ENCODE peak calls at places on chromosomes 16 and 17, in seven cellular contexts. J is keratinocyte; U is ovary; S is naive thymus-derived CD4-positive, alpha-beta T cell; T is lower lobe of right lung; I is breast epithelium; E is neuronal stem cell. R is an unnamed sample.

GRCh38 chr17:12537436-12537835 is 128.3 kb upstream of the MYOCD start:
- DNase-seq in J (no peak), U (no peak), S (no peak), T (no peak), I (no peak), E (no peak), R (no peak)

GRCh38 chr17:37476431-37477130 is 13.1 kb upstream of the DUSP14 start:
- DNase-seq in J (no peak), U (no peak), S (no peak), T (no peak), I (no peak), E (no peak), R (no peak)

GRCh38 chr17:82704886-82705285 is 6.4 kb upstream of the RAB40B start:
- DNase-seq in J (no peak), U (no peak), S (no peak), T (no peak), I (no peak), E (no peak), R (no peak)

GRCh38 chr16:27284865-27285675 is 16.5 kb upstream of the NSMCE1 start:
- DNase-seq in J (no peak), U (no peak), S (no peak), T (no peak), I (no peak), E (no peak), R (no peak)

GRCh38 chr17:43917016-43917347 is 9.6 kb upstream of the MPP2 start:
- DNase-seq in J (no peak), U (no peak), S (no peak), T (no peak), I (no peak), E (no peak), R (no peak)

GRCh38 chr16:27579086-27579980 is 29.4 kb downstream of the KATNIP start:
- DNase-seq in J (peak; percentile 23), U (no peak), S (no peak), T (no peak), I (no peak), E (no peak), R (peak; percentile 40)

GRCh38 chr17:33090806-33091205 is 99.2 kb downstream of the SPACA3 start:
- DNase-seq in J (no peak), U (no peak), S (no peak), T (no peak), I (no peak), E (no peak), R (no peak)

GRCh38 chr16:89197633-89198416 is 2.5 kb downstream of the SLC22A31 start:
- DNase-seq in J (no peak), U (no peak), S (no peak), T (peak; percentile 44), I (no peak), E (no peak), R (no peak)

GRCh38 chr16:57658130-57658877 is 9.8 kb upstream of the ADGRG3 start:
- DNase-seq in J (no peak), U (no peak), S (no peak), T (no peak), I (no peak), E (no peak), R (no peak)

GRCh38 chr16:50731989-50732589 is 9.8 kb upstream of the CYLD start:
- DNase-seq in J (no peak), U (no peak), S (no peak), T (no peak), I (no peak), E (no peak), R (no peak)

GRCh38 chr17:48052956-48053757 is 5.0 kb downstream of the NFE2L1 start:
- DNase-seq in J (no peak), U (peak; percentile 81), S (no peak), T (peak; percentile 59), I (no peak), E (no peak), R (peak; percentile 55)

GRCh38 chr16:49951568-49952195 is 73.3 kb upstream of the CNEP1R1 start:
- DNase-seq in J (no peak), U (no peak), S (no peak), T (no peak), I (no peak), E (no peak), R (no peak)

GRCh38 chr16:50360033-50360778 is 8.6 kb downstream of the BRD7 start:
- DNase-seq in J (peak; percentile 21), U (no peak), S (no peak), T (no peak), I (no peak), E (no peak), R (no peak)

GRCh38 chr16:58121132-58121531 is 8.0 kb downstream of the CFAP20 start:
- DNase-seq in J (no peak), U (no peak), S (no peak), T (no peak), I (no peak), E (no peak), R (no peak)

GRCh38 chr17:38798614-38799500 is 499 bp downstream of the PIP4K2B start:
- DNase-seq in J (no peak), U (no peak), S (no peak), T (peak; percentile 70), I (peak; percentile 54), E (peak; percentile 17), R (no peak)

GRCh38 chr17:13941781-13942180 is 127.5 kb upstream of the COX10 start:
- DNase-seq in J (no peak), U (no peak), S (no peak), T (no peak), I (no peak), E (no peak), R (no peak)

GRCh38 chr17:28743243-28744103 is at the start of gene TRAF4:
- DNase-seq in J (no peak), U (peak; percentile 73), S (peak; percentile 73), T (peak; percentile 89), I (peak; percentile 81), E (peak; percentile 85), R (peak; percentile 76)

GRCh38 chr16:30724641-30725464 is 23.4 kb upstream of the PHKG2 start:
- DNase-seq in J (no peak), U (peak; percentile 73), S (no peak), T (peak; percentile 72), I (no peak), E (no peak), R (peak; percentile 57)

GRCh38 chr16:30725465-30725792 is 22.8 kb upstream of the PHKG2 start:
- DNase-seq in J (no peak), U (no peak), S (no peak), T (no peak), I (no peak), E (no peak), R (no peak)

GRCh38 chr16:30722916-30723315 is 23.9 kb downstream of the SRCAP start:
- DNase-seq in J (no peak), U (no peak), S (no peak), T (no peak), I (no peak), E (no peak), R (no peak)

GRCh38 chr16:30722443-30722842 is 23.5 kb downstream of the SRCAP start:
- DNase-seq in J (no peak), U (no peak), S (no peak), T (no peak), I (no peak), E (no peak), R (no peak)

DNA sequence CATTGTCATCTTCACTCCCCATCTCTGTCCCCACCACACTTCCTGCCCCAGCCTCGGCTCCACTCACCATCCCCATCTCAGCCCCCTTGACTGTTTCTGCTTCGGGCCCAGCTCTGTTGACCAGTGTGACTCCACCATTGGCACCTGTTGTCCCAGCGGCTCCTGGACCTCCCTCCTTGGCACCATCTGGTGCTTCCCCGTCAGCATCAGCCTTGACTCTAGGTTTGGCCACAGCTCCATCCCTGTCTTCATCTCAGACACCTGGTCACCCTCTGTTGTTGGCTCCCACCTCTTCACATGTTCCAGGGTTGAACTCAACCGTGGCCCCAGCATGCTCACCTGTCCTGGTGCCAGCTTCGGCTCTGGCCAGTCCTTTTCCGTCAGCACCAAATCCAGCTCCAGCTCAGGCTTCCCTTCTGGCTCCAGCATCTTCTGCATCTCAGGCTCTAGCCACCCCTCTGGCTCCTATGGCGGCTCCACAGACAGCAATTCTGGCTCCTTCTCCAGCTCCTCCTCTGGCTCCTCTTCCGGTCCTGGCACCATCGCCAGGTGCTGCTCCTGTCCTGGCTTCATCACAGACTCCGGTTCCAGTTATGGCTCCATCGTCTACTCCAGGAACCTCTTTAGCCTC is 24.4 kb upstream of the PHKG2 start:
- DNase-seq in J (no peak), U (no peak), S (no peak), T (no peak), I (no peak), E (no peak), R (no peak)
- H3K27ac ChIP-seq in J (no peak overlapping the region), U (no peak overlapping the region), S (no peak overlapping the region), T (no peak overlapping the region), I (no peak overlapping the region), E (no peak overlapping the region), R (no peak overlapping the region)

GRCh38 chr17:51184124-51184523 is 17.9 kb downstream of the NME2 start:
- DNase-seq in J (no peak), U (no peak), S (no peak), T (no peak), I (no peak), E (no peak), R (no peak)
- H3K36me3 ChIP-seq in J (peaks cover 10% of the 10 kb centered on the region), U (no peaks in the 10 kb centered on the region), S (no peaks in the 10 kb centered on the region), T (peaks cover 82% of the 10 kb centered on the region), I (no peaks in the 10 kb centered on the region), E (peaks cover 22% of the 10 kb centered on the region), R (no peaks in the 10 kb centered on the region)

GRCh38 chr16:24544640-24545039 is 5.3 kb downstream of the RBBP6 start:
- DNase-seq in J (no peak), U (no peak), S (no peak), T (no peak), I (no peak), E (no peak), R (no peak)
- H3K4me3 ChIP-seq in J (no peak overlapping the region), U (no peak overlapping the region), S (no peak overlapping the region), T (no peak overlapping the region), I (no peak overlapping the region), E (no peak overlapping the region), R (no peak overlapping the region)

GRCh38 chr17:79216391-79216790 is 141.8 kb downstream of the ENGASE start:
- DNase-seq in J (no peak), U (no peak), S (no peak), T (no peak), I (no peak), E (no peak), R (no peak)

GRCh38 chr17:79214459-79214858 is 139.8 kb downstream of the ENGASE start:
- DNase-seq in J (no peak), U (no peak), S (no peak), T (no peak), I (no peak), E (no peak), R (no peak)

GRCh38 chr17:79214940-79215604 is 140.4 kb downstream of the ENGASE start:
- DNase-seq in J (no peak), U (no peak), S (no peak), T (no peak), I (no peak), E (no peak), R (no peak)

GRCh38 chr17:79216826-79217225 is 142.2 kb downstream of the ENGASE start:
- DNase-seq in J (no peak), U (no peak), S (no peak), T (no peak), I (no peak), E (no peak), R (no peak)

GRCh38 chr17:79215631-79216030 is 141.0 kb downstream of the ENGASE start:
- DNase-seq in J (no peak), U (no peak), S (no peak), T (no peak), I (no peak), E (no peak), R (no peak)
- H3K27ac ChIP-seq in J (no peak overlapping the region), U (no peak overlapping the region), S (no peak overlapping the region), T (no peak overlapping the region), I (no peak overlapping the region), E (no peak overlapping the region), R (no peak overlapping the region)

R was measured in pancreas.